ENCODE peak calls at places on chromosomes 13 and 19, in five cellular contexts. One of them, this sample, is unnamed.

GRCh38 chr13:75263741-75264407 is 218.1 kb downstream of the TBC1D4 start:
- DNase-seq in K562: no peak
- DNase-seq in WTC11: no peak
- DNase-seq in GM12878: no peak
- DNase-seq in HepG2: no peak
- DNase-seq in this sample: no peak

GRCh38 chr19:1690570-1691307 is 38.3 kb upstream of the TCF3 start:
- DNase-seq in K562: peak; percentile 96
- DNase-seq in WTC11: peak; percentile 89
- DNase-seq in GM12878: no peak
- DNase-seq in HepG2: no peak
- DNase-seq in this sample: peak; percentile 38

GRCh38 chr13:105050696-105051095 is 1484.8 kb downstream of the EFNB2 start:
- DNase-seq in K562: no peak
- DNase-seq in WTC11: no peak
- DNase-seq in GM12878: no peak
- DNase-seq in HepG2: no peak
- DNase-seq in this sample: no peak

GRCh38 chr19:47471733-47472457 is at the start of gene SLC8A2:
- DNase-seq in K562: peak; percentile 99
- DNase-seq in WTC11: peak; percentile 91
- DNase-seq in GM12878: no peak
- DNase-seq in HepG2: peak; percentile 52
- DNase-seq in this sample: peak; percentile 70

GRCh38 chr13:38819053-38819452 is 132.2 kb downstream of the FREM2 start:
- DNase-seq in K562: no peak
- DNase-seq in WTC11: no peak
- DNase-seq in GM12878: no peak
- DNase-seq in HepG2: no peak
- DNase-seq in this sample: no peak

GRCh38 chr13:94351292-94352000 is 128.0 kb downstream of the DCT start:
- DNase-seq in K562: no peak
- DNase-seq in WTC11: no peak
- DNase-seq in GM12878: no peak
- DNase-seq in HepG2: no peak
- DNase-seq in this sample: no peak

GRCh38 chr19:38197937-38198704 is 25.9 kb downstream of the DPF1 start:
- DNase-seq in K562: no peak
- DNase-seq in WTC11: no peak
- DNase-seq in GM12878: no peak
- DNase-seq in HepG2: no peak
- DNase-seq in this sample: no peak

GRCh38 chr13:113585828-113586355 is 1.3 kb downstream of the TFDP1 start:
- DNase-seq in K562: peak; percentile 28
- DNase-seq in WTC11: no peak
- DNase-seq in GM12878: no peak
- DNase-seq in HepG2: no peak
- DNase-seq in this sample: peak; percentile 38

GRCh38 chr19:13459351-13459750 is 46.9 kb downstream of the CACNA1A start:
- DNase-seq in K562: no peak
- DNase-seq in WTC11: no peak
- DNase-seq in GM12878: no peak
- DNase-seq in HepG2: no peak
- DNase-seq in this sample: peak; percentile 53

GRCh38 chr13:67318398-67318797 is 88.3 kb upstream of the PCDH9 start:
- DNase-seq in K562: no peak
- DNase-seq in WTC11: no peak
- DNase-seq in GM12878: no peak
- DNase-seq in HepG2: no peak
- DNase-seq in this sample: no peak

GRCh38 chr13:111337741-111338140 is 17.3 kb downstream of the TEX29 start:
- DNase-seq in K562: no peak
- DNase-seq in WTC11: no peak
- DNase-seq in GM12878: no peak
- DNase-seq in HepG2: no peak
- DNase-seq in this sample: no peak

GRCh38 chr19:13033244-13033643 is 38.0 kb downstream of the NFIX start:
- DNase-seq in K562: no peak
- DNase-seq in WTC11: no peak
- DNase-seq in GM12878: no peak
- DNase-seq in HepG2: no peak
- DNase-seq in this sample: no peak

GRCh38 chr19:35806597-35806996 is 6.0 kb downstream of the PRODH2 start:
- DNase-seq in K562: no peak
- DNase-seq in WTC11: no peak
- DNase-seq in GM12878: no peak
- DNase-seq in HepG2: no peak
- DNase-seq in this sample: no peak

GRCh38 chr19:8256276-8257051 is 47.3 kb downstream of the CERS4 start:
- DNase-seq in K562: no peak
- DNase-seq in WTC11: no peak
- DNase-seq in GM12878: no peak
- DNase-seq in HepG2: no peak
- DNase-seq in this sample: no peak

GRCh38 chr19:1636325-1637236 is 15.8 kb downstream of the TCF3 start:
- DNase-seq in K562: no peak
- DNase-seq in WTC11: no peak
- DNase-seq in GM12878: no peak
- DNase-seq in HepG2: no peak
- DNase-seq in this sample: no peak

GRCh38 chr19:9863759-9864158 is 28.6 kb downstream of the PIN1 start:
- DNase-seq in K562: no peak
- DNase-seq in WTC11: no peak
- DNase-seq in GM12878: no peak
- DNase-seq in HepG2: no peak
- DNase-seq in this sample: no peak

GRCh38 chr19:18023596-18024212 is 15.7 kb downstream of the ARRDC2 start:
- DNase-seq in K562: peak; percentile 50
- DNase-seq in WTC11: no peak
- DNase-seq in GM12878: no peak
- DNase-seq in HepG2: no peak
- DNase-seq in this sample: no peak

GRCh38 chr19:18020212-18021067 is 12.5 kb downstream of the ARRDC2 start:
- DNase-seq in K562: no peak
- DNase-seq in WTC11: no peak
- DNase-seq in GM12878: no peak
- DNase-seq in HepG2: peak; percentile 51
- DNase-seq in this sample: no peak

GRCh38 chr19:18027151-18027550 is 19.2 kb downstream of the ARRDC2 start:
- DNase-seq in K562: no peak
- DNase-seq in WTC11: no peak
- DNase-seq in GM12878: no peak
- DNase-seq in HepG2: no peak
- DNase-seq in this sample: no peak

GRCh38 chr19:18017275-18018083 is 9.5 kb downstream of the ARRDC2 start:
- DNase-seq in K562: no peak
- DNase-seq in WTC11: no peak
- DNase-seq in GM12878: no peak
- DNase-seq in HepG2: no peak
- DNase-seq in this sample: no peak

DNA sequence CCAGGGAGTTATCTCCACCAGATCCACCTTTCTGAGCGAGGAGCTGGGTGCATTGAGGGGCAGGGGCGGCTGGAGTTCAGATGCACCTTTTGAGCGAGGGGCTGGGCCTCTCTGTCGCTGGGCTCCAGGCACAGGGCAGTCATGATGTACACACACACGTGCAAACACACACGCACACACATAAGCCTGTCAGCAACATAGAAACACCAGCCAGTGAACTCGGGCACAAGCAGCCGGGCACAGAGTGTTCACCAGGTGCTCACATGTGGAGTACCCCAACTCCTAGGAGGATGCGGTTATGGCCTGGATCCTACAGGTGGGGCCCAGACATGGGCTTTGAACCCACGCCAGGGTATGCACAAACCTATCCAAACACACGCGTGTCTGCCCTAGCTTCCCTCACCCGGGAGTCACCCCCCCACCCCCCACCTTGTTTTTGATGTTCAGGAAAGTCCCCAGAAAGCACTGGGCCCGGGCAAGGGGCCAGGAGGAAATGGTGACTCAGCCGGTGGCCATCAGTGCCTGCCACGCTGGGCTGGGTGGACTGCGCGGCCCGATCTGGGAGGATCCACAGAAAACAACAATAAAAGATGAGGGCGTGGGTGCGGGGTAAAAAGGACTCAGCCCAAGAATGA is 13.3 kb downstream of the ARRDC2 start:
- DNase-seq in K562: peak; percentile 79
- DNase-seq in WTC11: no peak
- DNase-seq in GM12878: no peak
- DNase-seq in HepG2: no peak
- DNase-seq in this sample: no peak
- TF ChIP-seq ATF2 in K562: no peak
- TF ChIP-seq ATF2 in WTC11: no peak
- TF ChIP-seq ATF2 in GM12878: no peak
- TF ChIP-seq ATF2 in HepG2: no peak
- TF ChIP-seq ATF2 in this sample: no peak

GRCh38 chr13:24670927-24671326 is 9.3 kb upstream of the ATP12A start:
- DNase-seq in K562: peak; percentile 18
- DNase-seq in WTC11: peak; percentile 61
- DNase-seq in GM12878: no peak
- DNase-seq in HepG2: no peak
- DNase-seq in this sample: no peak
- TF ChIP-seq ATF2 in K562: no peak
- TF ChIP-seq ATF2 in WTC11: no peak
- TF ChIP-seq ATF2 in GM12878: no peak
- TF ChIP-seq ATF2 in HepG2: no peak
- TF ChIP-seq ATF2 in this sample: no peak

GRCh38 chr13:41304551-41304950 is 6.5 kb upstream of the NAA16 start:
- DNase-seq in K562: no peak
- DNase-seq in WTC11: no peak
- DNase-seq in GM12878: no peak
- DNase-seq in HepG2: no peak
- DNase-seq in this sample: no peak
- TF ChIP-seq ATF2 in K562: no peak
- TF ChIP-seq ATF2 in WTC11: no peak
- TF ChIP-seq ATF2 in GM12878: no peak
- TF ChIP-seq ATF2 in HepG2: no peak
- TF ChIP-seq ATF2 in this sample: no peak

DNA sequence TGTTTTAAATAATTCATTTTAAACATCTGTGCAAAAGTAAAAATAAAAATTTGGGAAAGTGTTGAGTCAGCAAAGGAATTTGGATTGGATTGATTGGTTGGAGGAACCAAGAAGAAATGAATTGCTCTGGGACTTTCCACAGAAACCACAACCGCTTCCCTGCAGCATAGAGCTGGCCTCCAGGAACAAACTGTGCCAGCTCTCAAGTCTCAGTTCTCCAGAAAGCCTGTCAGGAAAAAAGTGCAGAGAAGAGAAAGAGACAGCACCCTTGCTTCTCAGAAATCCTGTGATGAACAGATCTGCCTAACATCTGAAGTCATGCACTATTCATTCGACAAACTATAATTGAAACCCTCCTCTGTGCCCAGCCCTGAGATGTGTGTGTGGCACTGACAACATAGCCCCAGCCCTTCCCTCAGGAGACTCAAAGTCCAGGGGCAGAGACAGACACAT is 14.8 kb downstream of the LYPD3 start:
- DNase-seq in K562: no peak
- DNase-seq in WTC11: no peak
- DNase-seq in GM12878: no peak
- DNase-seq in HepG2: no peak
- DNase-seq in this sample: no peak
- TF ChIP-seq ATF2 in K562: no peak
- TF ChIP-seq ATF2 in WTC11: no peak
- TF ChIP-seq ATF2 in GM12878: no peak
- TF ChIP-seq ATF2 in HepG2: no peak
- TF ChIP-seq ATF2 in this sample: no peak

DNA sequence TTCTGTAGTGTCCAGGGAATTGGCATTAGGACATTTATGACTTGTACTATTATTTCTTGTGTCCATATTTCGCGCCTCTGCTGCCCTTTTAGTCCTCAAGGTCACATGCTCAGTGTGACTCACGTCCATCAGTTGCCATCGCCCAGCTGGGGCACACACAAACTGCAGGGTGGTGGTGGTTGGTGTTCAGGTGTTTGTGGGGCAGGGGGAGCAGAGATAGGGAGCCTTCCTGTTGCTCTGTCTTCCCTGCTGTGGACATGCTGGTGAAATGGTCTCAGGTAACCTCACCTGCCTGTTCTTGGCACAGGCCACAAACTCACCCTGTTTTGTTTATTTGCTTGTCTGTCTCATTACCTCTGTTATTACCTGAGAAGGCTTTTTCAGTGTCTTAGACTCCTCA is 22.4 kb downstream of the PRR12 start:
- DNase-seq in K562: no peak
- DNase-seq in WTC11: no peak
- DNase-seq in GM12878: no peak
- DNase-seq in HepG2: no peak
- DNase-seq in this sample: no peak
- TF ChIP-seq ATF2 in K562: no peak
- TF ChIP-seq ATF2 in WTC11: no peak
- TF ChIP-seq ATF2 in GM12878: no peak
- TF ChIP-seq ATF2 in HepG2: no peak
- TF ChIP-seq ATF2 in this sample: no peak

GRCh38 chr19:17098326-17098725 is 22.7 kb downstream of the MYO9B start:
- DNase-seq in K562: no peak
- DNase-seq in WTC11: no peak
- DNase-seq in GM12878: no peak
- DNase-seq in HepG2: no peak
- DNase-seq in this sample: no peak

GRCh38 chr19:17095141-17095919 is 19.8 kb downstream of the MYO9B start:
- DNase-seq in K562: no peak
- DNase-seq in WTC11: no peak
- DNase-seq in GM12878: no peak
- DNase-seq in HepG2: no peak
- DNase-seq in this sample: no peak

GRCh38 chr19:17101686-17102628 is 26.4 kb downstream of the MYO9B start:
- DNase-seq in K562: no peak
- DNase-seq in WTC11: no peak
- DNase-seq in GM12878: no peak
- DNase-seq in HepG2: no peak
- DNase-seq in this sample: no peak

GRCh38 chr19:17092696-17093095 is 17.1 kb downstream of the MYO9B start:
- DNase-seq in K562: no peak
- DNase-seq in WTC11: no peak
- DNase-seq in GM12878: no peak
- DNase-seq in HepG2: no peak
- DNase-seq in this sample: no peak

DNA sequence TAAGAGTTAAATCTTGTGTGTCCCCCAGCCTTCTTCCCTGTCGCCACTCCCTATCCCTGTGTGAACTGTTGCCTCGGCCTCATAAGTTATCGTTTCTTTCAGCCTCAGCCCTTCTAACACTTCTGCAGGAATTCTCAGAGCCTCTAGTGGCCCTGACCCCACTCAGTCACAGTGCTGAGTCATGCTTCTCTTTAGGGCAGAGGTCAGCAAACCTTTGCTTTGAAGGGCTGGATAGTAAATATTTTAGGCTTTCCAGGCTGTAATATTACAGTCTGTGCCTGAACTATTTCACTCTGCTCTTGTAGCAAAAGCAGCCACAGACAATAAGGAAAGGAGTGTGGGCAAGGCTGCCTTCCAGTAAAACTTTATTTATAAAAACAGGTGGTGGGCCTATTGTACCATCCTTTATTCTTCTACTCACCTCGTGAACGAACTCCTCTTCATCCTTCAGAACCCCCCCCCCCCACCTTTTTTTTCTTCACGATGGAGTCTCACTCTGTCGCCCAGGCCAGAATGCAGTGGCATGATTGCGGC is 22.1 kb downstream of the MYO9B start:
- DNase-seq in K562: peak; percentile 59
- DNase-seq in WTC11: no peak
- DNase-seq in GM12878: no peak
- DNase-seq in HepG2: peak; percentile 86
- DNase-seq in this sample: no peak
- TF ChIP-seq ATF2 in K562: no peak
- TF ChIP-seq ATF2 in WTC11: no peak
- TF ChIP-seq ATF2 in GM12878: no peak
- TF ChIP-seq ATF2 in HepG2: peak; percentile 60
- TF ChIP-seq ATF2 in this sample: no peak

This sample was measured in H1.